ENCODE peak calls at places on chromosome 16, in seven cellular contexts. E is DMS153, Y is NCI-H460, N is sigmoid colon, I is ureter, X is left ventricle myocardium inferior, L is NCI-H2171 treated with DMSO at 0.1 percent for 48 hours. B is an unnamed sample.

GRCh38 chr16:69243479-69243878 is 56.5 kb downstream of the SNTB2 start:
- DNase-seq in E (no peak), Y (no peak), N (no peak), I (no peak), X (no peak), L (no peak), B (no peak)

GRCh38 chr16:27867122-27868110 is 196.1 kb downstream of the GSG1L start:
- DNase-seq in E (no peak), Y (peak), N (no peak), I (peak), X (peak), L (peak), B (no peak)

GRCh38 chr16:85221081-85221809 is 109.0 kb upstream of the CIBAR2 start:
- DNase-seq in E (no peak), Y (no peak), N (no peak), I (no peak), X (no peak), L (no peak), B (no peak)

GRCh38 chr16:81455006-81455405 is 10.4 kb downstream of the CMIP start:
- DNase-seq in E (no peak), Y (no peak), N (no peak), I (no peak), X (no peak), L (no peak), B (no peak)

GRCh38 chr16:85246973-85247372 is 134.7 kb upstream of the CIBAR2 start:
- DNase-seq in E (no peak), Y (no peak), N (no peak), I (no peak), X (no peak), L (no peak), B (no peak)

GRCh38 chr16:89489040-89489721 is 1.2 kb downstream of the ANKRD11 start:
- DNase-seq in E (peak), Y (peak), N (peak), I (peak), X (peak), L (peak), B (peak)

GRCh38 chr16:86919073-86919472 is 340.7 kb downstream of the FOXL1 start:
- DNase-seq in E (no peak), Y (no peak), N (no peak), I (no peak), X (no peak), L (no peak), B (no peak)

GRCh38 chr16:87926246-87927194 is 9.8 kb downstream of the CA5A start:
- DNase-seq in E (peak), Y (no peak), N (no peak), I (no peak), X (no peak), L (peak), B (no peak)

GRCh38 chr16:86294535-86294934 is 215.8 kb upstream of the FOXF1 start:
- DNase-seq in E (no peak), Y (no peak), N (peak), I (peak), X (no peak), L (no peak), B (no peak)

GRCh38 chr16:66510711-66511614 is 39.0 kb downstream of the TK2 start:
- DNase-seq in E (no peak), Y (no peak), N (peak), I (peak), X (peak), L (no peak), B (peak)

GRCh38 chr16:74480150-74481029 is 59.1 kb upstream of the CLEC18B start:
- DNase-seq in E (no peak), Y (peak), N (no peak), I (no peak), X (peak), L (no peak), B (no peak)

GRCh38 chr16:56199164-56199563 is 7.9 kb downstream of the GNAO1 start:
- DNase-seq in E (no peak), Y (no peak), N (no peak), I (no peak), X (no peak), L (no peak), B (no peak)

GRCh38 chr16:4291699-4292098 is 18.9 kb upstream of the TFAP4 start:
- DNase-seq in E (no peak), Y (no peak), N (no peak), I (no peak), X (no peak), L (no peak), B (no peak)

GRCh38 chr16:88686062-88686438 is 257 bp downstream of the SNAI3 start:
- DNase-seq in E (peak), Y (no peak), N (no peak), I (no peak), X (no peak), L (peak), B (no peak)

GRCh38 chr16:1080801-1081733 is 8.5 kb downstream of the SSTR5 start:
- DNase-seq in E (peak), Y (no peak), N (no peak), I (no peak), X (no peak), L (no peak), B (no peak)

GRCh38 chr16:87160752-87161337 is 156.3 kb downstream of the C16orf95 start:
- DNase-seq in E (no peak), Y (no peak), N (no peak), I (no peak), X (no peak), L (no peak), B (no peak)

GRCh38 chr16:35574011-35574410 is 2114.6 kb downstream of the TP53TG3F start:
- DNase-seq in E (no peak), Y (no peak), N (no peak), I (no peak), X (no peak), L (no peak), B (no peak)

GRCh38 chr16:29962344-29962994 is 590 bp downstream of the TMEM219 start:
- DNase-seq in E (no peak), Y (no peak), N (no peak), I (no peak), X (no peak), L (no peak), B (no peak)

GRCh38 chr16:11383481-11384183 is 38.4 kb downstream of the RMI2 start:
- DNase-seq in E (no peak), Y (no peak), N (peak), I (no peak), X (no peak), L (no peak), B (no peak)

GRCh38 chr16:3536851-3537250 is 36.0 kb downstream of the CLUAP1 start:
- DNase-seq in E (no peak), Y (no peak), N (no peak), I (no peak), X (no peak), L (no peak), B (no peak)

GRCh38 chr16:2519711-2520080 is 475 bp upstream of the AMDHD2 start:
- DNase-seq in E (no peak), Y (no peak), N (peak), I (no peak), X (no peak), L (no peak), B (no peak)

GRCh38 chr16:56657555-56658430 is at the start of gene MT1F:
- DNase-seq in E (peak), Y (peak), N (peak), I (peak), X (peak), L (peak), B (peak)

GRCh38 chr16:51697454-51697853 is 546.4 kb upstream of the SALL1 start:
- DNase-seq in E (no peak), Y (no peak), N (no peak), I (no peak), X (no peak), L (no peak), B (no peak)

GRCh38 chr16:965487-965886 is 5.3 kb downstream of the LMF1 start:
- DNase-seq in E (no peak), Y (no peak), N (no peak), I (no peak), X (no peak), L (no peak), B (no peak)

GRCh38 chr16:88346680-88347505 is 35.9 kb upstream of the ZNF469 start:
- DNase-seq in E (no peak), Y (no peak), N (no peak), I (no peak), X (peak), L (no peak), B (no peak)

GRCh38 chr16:12771341-12771798 is 32.3 kb downstream of the CPPED1 start:
- DNase-seq in E (no peak), Y (no peak), N (no peak), I (no peak), X (no peak), L (no peak), B (no peak)

GRCh38 chr16:10126686-10127085 is 55.5 kb downstream of the GRIN2A start:
- DNase-seq in E (no peak), Y (no peak), N (no peak), I (no peak), X (no peak), L (no peak), B (no peak)

GRCh38 chr16:86988920-86989715 is 328.1 kb downstream of the C16orf95 start:
- DNase-seq in E (no peak), Y (no peak), N (peak), I (no peak), X (no peak), L (no peak), B (no peak)

B was measured in coronary artery.